ENCODE peak calls at places on chromosomes 11 and 22, in six cellular contexts. T is HS-5; O is B cell; H is CD8-positive, alpha-beta T cell; K is substantia nigra; D is occipital lobe. P is an unnamed sample.

GRCh38 chr22:29691636-29692326 is 28.0 kb upstream of the CABP7 start:
- DNase-seq in O (no peak), H (no peak), T (no peak), K (no peak), D (no peak), P (no peak)

GRCh38 chr11:32034149-32034548 is 56.7 kb upstream of the RCN1 start:
- DNase-seq in H (no peak), K (no peak), D (no peak), O (no peak), T (peak), P (no peak)

GRCh38 chr11:11025087-11025486 is 167.2 kb upstream of the ZBED5 start:
- DNase-seq in D (no peak), H (no peak), T (peak), K (no peak), O (no peak), P (no peak)

GRCh38 chr22:49208003-49208402 is 619.7 kb downstream of the BRD1 start:
- DNase-seq in O (no peak), D (no peak), T (no peak), H (no peak), K (no peak), P (no peak)

GRCh38 chr22:38429460-38430128 is 25.4 kb downstream of the KCNJ4 start:
- DNase-seq in H (no peak), D (no peak), O (no peak), T (no peak), K (no peak), P (no peak)

GRCh38 chr22:23831781-23832180 is 7.0 kb downstream of the DERL3 start:
- DNase-seq in H (no peak), O (no peak), D (no peak), T (no peak), K (no peak), P (no peak)

GRCh38 chr22:45968751-45969413 is 8.1 kb downstream of the WNT7B start:
- DNase-seq in H (no peak), K (no peak), T (peak), D (no peak), O (no peak), P (no peak)

GRCh38 chr22:35835267-35835997 is 117.8 kb downstream of the APOL5 start:
- DNase-seq in K (no peak), H (no peak), D (no peak), O (no peak), T (peak), P (no peak)

GRCh38 chr11:73342633-73343032 is 33.6 kb upstream of the RELT start:
- DNase-seq in K (no peak), O (no peak), H (no peak), T (no peak), D (peak), P (no peak)

GRCh38 chr11:75174781-75175370 is 24.0 kb downstream of the SLCO2B1 start:
- DNase-seq in D (no peak), T (peak), O (peak), K (no peak), H (no peak), P (no peak)